ENCODE peak calls at places on chromosomes 1 and 21, in ten cellular contexts. T, W, L, P, M, Q, N, V, C and R are unnamed samples.

GRCh38 chr1:224183591-224184312 is 712 bp downstream of the DEGS1 start:
- DNase-seq in T (peak), W (peak), L (no peak), P (peak), M (peak), Q (peak), N (peak), V (peak), C (peak), R (peak)

GRCh38 chr1:84985365-84985764 is 11.5 kb downstream of the MCOLN2 start:
- DNase-seq in T (no peak), W (no peak), L (no peak), P (no peak), M (no peak), Q (no peak), N (no peak), V (no peak), C (peak), R (no peak)

GRCh38 chr1:160629286-160630210 is 17.3 kb downstream of the SLAMF1 start:
- DNase-seq in T (no peak), W (peak), L (peak), P (no peak), M (no peak), Q (no peak), N (no peak), V (no peak), C (no peak), R (no peak)

GRCh38 chr1:155219592-155220031 is 11.1 kb downstream of the MTX1 start:
- DNase-seq in T (no peak), W (no peak), L (no peak), P (no peak), M (no peak), Q (no peak), N (peak), V (peak), C (peak), R (no peak)

GRCh38 chr21:15064576-15065380 is at the start of gene NRIP1:
- DNase-seq in T (peak), W (peak), L (peak), P (peak), M (peak), Q (peak), N (peak), V (peak), C (no peak), R (peak)

GRCh38 chr1:152007047-152007446 is 13.4 kb upstream of the S100A10 start:
- DNase-seq in T (no peak), W (no peak), L (no peak), P (no peak), M (no peak), Q (no peak), N (no peak), V (no peak), C (no peak), R (no peak)

GRCh38 chr1:153023109-153023508 is 7.9 kb upstream of the SPRR1B start:
- DNase-seq in T (no peak), W (no peak), L (no peak), P (no peak), M (no peak), Q (no peak), N (no peak), V (no peak), C (no peak), R (no peak)

GRCh38 chr1:236308827-236309226 is 27.1 kb upstream of the ERO1B start:
- DNase-seq in T (no peak), W (no peak), L (no peak), P (no peak), M (no peak), Q (no peak), N (no peak), V (no peak), C (no peak), R (no peak)

GRCh38 chr1:115641762-115642167 is at the start of gene VANGL1:
- DNase-seq in T (peak), W (peak), L (no peak), P (peak), M (no peak), Q (peak), N (no peak), V (peak), C (peak), R (peak)

GRCh38 chr1:80444171-80444570 is 1356.6 kb upstream of the ADGRL2 start:
- DNase-seq in T (no peak), W (no peak), L (no peak), P (no peak), M (no peak), Q (no peak), N (no peak), V (no peak), C (no peak), R (no peak)

GRCh38 chr21:31161157-31161556 is 122.9 kb upstream of the KRTAP19-8 start:
- DNase-seq in T (no peak), W (no peak), L (no peak), P (no peak), M (no peak), Q (no peak), N (no peak), V (no peak), C (no peak), R (no peak)

GRCh38 chr21:42609806-42610205 is 43.6 kb upstream of the PDE9A start:
- DNase-seq in T (no peak), W (peak), L (no peak), P (peak), M (no peak), Q (no peak), N (no peak), V (no peak), C (peak), R (no peak)

GRCh38 chr1:203754455-203754864 is 10.5 kb upstream of the LAX1 start:
- DNase-seq in T (no peak), W (peak), L (no peak), P (no peak), M (no peak), Q (no peak), N (no peak), V (no peak), C (no peak), R (no peak)

GRCh38 chr1:180365039-180365438 is 135.0 kb downstream of the LHX4 start:
- DNase-seq in T (no peak), W (no peak), L (no peak), P (no peak), M (no peak), Q (peak), N (no peak), V (peak), C (no peak), R (peak)

GRCh38 chr1:7457811-7458210 is 313.3 kb upstream of the VAMP3 start:
- DNase-seq in T (no peak), W (no peak), L (no peak), P (no peak), M (no peak), Q (no peak), N (no peak), V (no peak), C (no peak), R (no peak)

GRCh38 chr1:39646232-39647081 is 7.0 kb upstream of the HEYL start:
- DNase-seq in T (no peak), W (no peak), L (no peak), P (no peak), M (no peak), Q (no peak), N (no peak), V (peak), C (peak), R (no peak)

GRCh38 chr1:229117664-229118300 is 153.1 kb upstream of the RAB4A start:
- DNase-seq in T (no peak), W (no peak), L (no peak), P (no peak), M (no peak), Q (peak), N (no peak), V (peak), C (no peak), R (no peak)

GRCh38 chr1:20552728-20553571 is 577 bp downstream of the FAM43B start:
- DNase-seq in T (peak), W (no peak), L (no peak), P (no peak), M (no peak), Q (no peak), N (peak), V (peak), C (peak), R (no peak)

GRCh38 chr1:71273326-71273725 is 192.5 kb upstream of the ZRANB2 start:
- DNase-seq in T (no peak), W (no peak), L (no peak), P (no peak), M (no peak), Q (no peak), N (no peak), V (no peak), C (no peak), R (no peak)